ENCODE peak calls at places on chromosomes 3 and 15, in seven cellular contexts. L is hepatocyte, U is BE2C, A is ovary, Z is heart right ventricle, R is neuronal stem cell, G is pancreas. I is an unnamed sample. For H3K36me3, the result is how much of the 10 kb centered on the place peaks cover.

GRCh38 chr15:91271565-91272153 is 171.6 kb downstream of the SV2B start:
- DNase-seq in L (peak), U (peak), A (peak), Z (peak), R (peak), G (peak), I (no peak)

GRCh38 chr15:67331676-67332075 is 77.1 kb downstream of the IQCH start:
- DNase-seq in L (no peak), U (no peak), A (no peak), Z (peak), R (no peak), G (no peak), I (no peak)

GRCh38 chr15:33086500-33087141 is 107.9 kb downstream of the FMN1 start:
- DNase-seq in L (peak), U (no peak), A (no peak), Z (no peak), R (no peak), G (no peak), I (no peak)

GRCh38 chr3:197174927-197175326 is 123.5 kb downstream of the DLG1 start:
- DNase-seq in L (no peak), U (no peak), A (no peak), Z (no peak), R (no peak), G (no peak), I (no peak)

GRCh38 chr3:13078158-13078905 is 5.1 kb upstream of the IQSEC1 start:
- DNase-seq in L (no peak), U (no peak), A (no peak), Z (no peak), R (no peak), G (no peak), I (no peak)

GRCh38 chr3:100020876-100021644 is 93.2 kb downstream of the FILIP1L start:
- DNase-seq in L (no peak), U (no peak), A (peak), Z (no peak), R (no peak), G (no peak), I (no peak)

GRCh38 chr3:156727519-156728205 is 53.3 kb downstream of the TIPARP start:
- DNase-seq in L (no peak), U (no peak), A (no peak), Z (no peak), R (no peak), G (no peak), I (no peak)

GRCh38 chr3:156218353-156218744 is 98.0 kb downstream of the KCNAB1 start:
- DNase-seq in L (no peak), U (no peak), A (no peak), Z (no peak), R (no peak), G (no peak), I (no peak)

GRCh38 chr15:76636059-76636458 is 269.1 kb downstream of the SCAPER start:
- DNase-seq in L (no peak), U (no peak), A (no peak), Z (no peak), R (no peak), G (no peak), I (no peak)

GRCh38 chr3:121757087-121757811 is 7.7 kb upstream of the GOLGB1 start:
- DNase-seq in L (no peak), U (peak), A (no peak), Z (peak), R (no peak), G (no peak), I (no peak)

GRCh38 chr3:43998374-43998840 is 243.3 kb upstream of the TOPAZ1 start:
- DNase-seq in L (peak), U (no peak), A (no peak), Z (no peak), R (no peak), G (no peak), I (no peak)

GRCh38 chr3:182570934-182571594 is 222.2 kb upstream of the ATP11B start:
- DNase-seq in L (no peak), U (no peak), A (no peak), Z (no peak), R (no peak), G (no peak), I (no peak)

GRCh38 chr3:111952086-111952485 is 26.7 kb upstream of the ABHD10 start:
- DNase-seq in L (no peak), U (no peak), A (no peak), Z (no peak), R (no peak), G (no peak), I (no peak)

GRCh38 chr3:14227866-14228265 is 49.2 kb downstream of the LSM3 start:
- DNase-seq in L (peak), U (no peak), A (no peak), Z (no peak), R (no peak), G (no peak), I (no peak)

GRCh38 chr3:188683032-188683491 is 488.7 kb upstream of the TPRG1 start:
- DNase-seq in L (peak), U (no peak), A (no peak), Z (peak), R (no peak), G (no peak), I (peak)

GRCh38 chr3:107524214-107525100 is 1.7 kb downstream of the BBX start:
- DNase-seq in L (peak), U (peak), A (peak), Z (peak), R (peak), G (peak), I (peak)

GRCh38 chr15:91589360-91589759 is 264.1 kb upstream of the SLCO3A1 start:
- DNase-seq in L (no peak), U (no peak), A (no peak), Z (no peak), R (no peak), G (no peak), I (no peak)

GRCh38 chr3:151863611-151864010 is 9.8 kb upstream of the SUCNR1 start:
- DNase-seq in L (no peak), U (no peak), A (no peak), Z (no peak), R (no peak), G (no peak), I (no peak)

GRCh38 chr3:125043599-125044151 is 12.1 kb downstream of the HEG1 start:
- DNase-seq in L (no peak), U (no peak), A (peak), Z (peak), R (no peak), G (no peak), I (peak)

GRCh38 chr3:42165211-42165610 is 74.1 kb downstream of the TRAK1 start:
- DNase-seq in L (no peak), U (no peak), A (no peak), Z (no peak), R (no peak), G (no peak), I (no peak)

GRCh38 chr3:71784914-71785593 is at the start of gene PROK2:
- DNase-seq in L (peak), U (peak), A (no peak), Z (no peak), R (peak), G (no peak), I (no peak)

GRCh38 chr3:183298708-183299153 is 45.7 kb downstream of the B3GNT5 start:
- DNase-seq in L (peak), U (peak), A (no peak), Z (peak), R (no peak), G (peak), I (peak)

GRCh38 chr15:73051402-73051810 is 857 bp upstream of the NEO1 start:
- DNase-seq in L (no peak), U (no peak), A (peak), Z (no peak), R (peak), G (peak), I (peak)

GRCh38 chr3:139774570-139775302 is 97.0 kb upstream of the NMNAT3 start:
- DNase-seq in L (peak), U (peak), A (no peak), Z (peak), R (peak), G (peak), I (no peak)

GRCh38 chr3:168426196-168426595 is 330.5 kb upstream of the GOLIM4 start:
- DNase-seq in L (no peak), U (no peak), A (no peak), Z (no peak), R (no peak), G (no peak), I (no peak)

GRCh38 chr3:65438096-65438495 is 600.6 kb downstream of the MAGI1 start:
- DNase-seq in L (no peak), U (no peak), A (no peak), Z (no peak), R (no peak), G (no peak), I (no peak)
- H3K36me3 ChIP-seq in L (under half), U (under half), A (under half), Z (half or more), R (half or more), G (under half), I (under half)

GRCh38 chr15:22870865-22871264 is 32.4 kb downstream of the NIPA2 start:
- DNase-seq in L (no peak), U (no peak), A (no peak), Z (no peak), R (no peak), G (no peak), I (no peak)
- H3K36me3 ChIP-seq in L (under half), U (half or more), A (under half), Z (half or more), R (half or more), G (half or more), I (under half)

GRCh38 chr3:184354740-184355139 is 6.7 kb downstream of the CLCN2 start:
- DNase-seq in L (no peak), U (no peak), A (no peak), Z (no peak), R (no peak), G (no peak), I (no peak)
- H3K36me3 ChIP-seq in L (under half), U (under half), A (under half), Z (under half), R (half or more), G (under half), I (under half)

GRCh38 chr3:47411696-47412452 is 31.1 kb downstream of the PTPN23 start:
- DNase-seq in L (no peak), U (no peak), A (no peak), Z (no peak), R (no peak), G (peak), I (no peak)

GRCh38 chr3:47413751-47414150 is 32.9 kb downstream of the PTPN23 start:
- DNase-seq in L (no peak), U (no peak), A (no peak), Z (no peak), R (no peak), G (no peak), I (no peak)

GRCh38 chr3:47414161-47414564 is 33.3 kb downstream of the PTPN23 start:
- DNase-seq in L (no peak), U (no peak), A (no peak), Z (no peak), R (no peak), G (no peak), I (no peak)

GRCh38 chr3:47412453-47412756 is 31.6 kb downstream of the PTPN23 start:
- DNase-seq in L (no peak), U (no peak), A (no peak), Z (no peak), R (no peak), G (no peak), I (no peak)

DNA sequence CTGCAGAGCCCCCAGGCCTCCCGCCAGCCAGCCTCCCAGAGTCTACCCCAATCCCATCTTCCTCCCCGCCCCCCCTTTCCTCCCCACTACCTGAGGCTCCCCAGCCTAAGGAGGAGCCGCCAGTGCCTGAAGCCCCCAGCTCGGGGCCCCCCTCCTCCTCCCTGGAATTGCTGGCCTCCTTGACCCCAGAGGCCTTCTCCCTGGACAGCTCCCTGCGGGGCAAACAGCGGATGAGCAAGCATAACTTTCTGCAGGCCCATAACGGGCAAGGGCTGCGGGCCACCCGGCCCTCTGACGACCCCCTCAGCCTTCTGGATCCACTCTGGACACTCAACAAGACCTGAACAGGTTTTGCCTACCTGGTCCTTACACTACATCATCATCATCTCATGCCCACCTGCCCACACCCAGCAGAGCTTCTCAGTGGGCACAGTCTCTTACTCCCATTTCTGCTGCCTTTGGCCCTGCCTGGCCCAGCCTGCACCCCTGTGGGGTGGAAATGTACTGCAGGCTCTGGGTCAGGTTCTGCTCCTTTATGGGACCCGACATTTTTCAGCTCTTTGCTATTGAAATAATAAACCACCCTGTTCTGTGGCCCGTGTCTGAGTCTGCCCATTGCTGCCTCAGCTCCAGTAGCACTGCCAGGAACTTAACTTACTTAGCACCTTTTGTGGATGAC is 32.2 kb downstream of the PTPN23 start:
- DNase-seq in L (no peak), U (no peak), A (no peak), Z (no peak), R (no peak), G (no peak), I (no peak)
- H3K36me3 ChIP-seq in L (under half), U (under half), A (under half), Z (half or more), R (half or more), G (under half), I (under half)

GRCh38 chr3:53243165-53243564 is 12.7 kb downstream of the TKT start:
- DNase-seq in L (no peak), U (peak), A (no peak), Z (no peak), R (no peak), G (no peak), I (no peak)
- H3K36me3 ChIP-seq in L (under half), U (under half), A (under half), Z (under half), R (half or more), G (under half), I (under half)

GRCh38 chr3:148809835-148810234 is 17.8 kb upstream of the CPB1 start:
- DNase-seq in L (no peak), U (no peak), A (no peak), Z (no peak), R (no peak), G (no peak), I (no peak)
- H3K36me3 ChIP-seq in L (under half), U (under half), A (under half), Z (under half), R (under half), G (under half), I (under half)

GRCh38 chr15:31276596-31277298 is 49.9 kb upstream of the KLF13 start:
- DNase-seq in L (peak), U (peak), A (no peak), Z (peak), R (no peak), G (no peak), I (peak)

GRCh38 chr15:31277335-31278055 is 49.1 kb upstream of the KLF13 start:
- DNase-seq in L (peak), U (no peak), A (no peak), Z (no peak), R (no peak), G (no peak), I (no peak)

GRCh38 chr15:31274496-31275330 is 51.9 kb upstream of the KLF13 start:
- DNase-seq in L (peak), U (no peak), A (no peak), Z (peak), R (no peak), G (no peak), I (peak)

GRCh38 chr15:31273258-31273941 is 53.2 kb upstream of the KLF13 start:
- DNase-seq in L (peak), U (no peak), A (no peak), Z (peak), R (no peak), G (no peak), I (peak)

DNA sequence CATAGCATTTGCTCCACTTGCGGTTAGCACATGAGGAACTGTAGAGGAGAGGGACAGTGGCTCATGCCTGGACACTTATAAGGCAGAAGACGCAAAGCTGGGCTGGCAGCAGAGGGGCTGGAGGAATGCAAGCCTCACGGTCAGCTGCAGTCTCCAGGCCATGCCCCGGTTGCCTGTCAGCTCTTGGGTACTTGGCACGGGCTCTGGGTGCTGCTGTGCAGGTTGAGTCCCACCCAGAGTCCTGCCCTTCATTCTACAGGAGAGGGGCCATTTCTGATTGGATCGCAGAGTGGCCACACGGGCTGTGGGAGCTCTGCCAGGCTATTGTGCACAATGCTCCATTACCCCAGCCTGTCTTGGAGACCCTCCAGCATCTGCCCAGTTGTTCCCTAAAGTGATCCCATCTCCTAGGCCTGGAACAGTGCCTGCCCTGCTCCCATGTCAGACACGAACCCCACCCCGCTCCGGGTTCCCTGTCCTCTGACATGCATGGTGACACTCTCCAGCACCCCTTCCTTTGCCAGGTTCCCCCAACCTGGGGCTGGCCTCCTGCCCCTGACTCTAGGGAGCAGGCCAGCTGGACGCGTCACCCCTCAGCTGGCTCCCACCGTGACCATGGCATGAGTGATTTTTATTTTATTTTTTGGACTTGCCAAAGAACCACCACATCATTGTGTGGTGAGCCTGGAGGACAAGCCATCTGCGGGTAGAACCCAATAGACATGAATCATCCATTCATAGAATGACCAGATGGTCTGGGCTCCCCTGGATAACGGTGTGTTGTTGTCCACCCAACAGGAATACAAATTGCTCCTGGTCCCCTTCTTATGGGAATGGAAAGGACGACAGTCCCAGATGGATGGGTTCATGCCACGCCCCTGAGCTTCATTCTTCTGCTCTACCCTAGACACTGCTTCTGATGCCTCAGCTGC is 51.0 kb upstream of the KLF13 start:
- DNase-seq in L (no peak), U (no peak), A (no peak), Z (peak), R (no peak), G (no peak), I (no peak)
- H3K36me3 ChIP-seq in L (under half), U (under half), A (under half), Z (under half), R (under half), G (under half), I (under half)

DNA sequence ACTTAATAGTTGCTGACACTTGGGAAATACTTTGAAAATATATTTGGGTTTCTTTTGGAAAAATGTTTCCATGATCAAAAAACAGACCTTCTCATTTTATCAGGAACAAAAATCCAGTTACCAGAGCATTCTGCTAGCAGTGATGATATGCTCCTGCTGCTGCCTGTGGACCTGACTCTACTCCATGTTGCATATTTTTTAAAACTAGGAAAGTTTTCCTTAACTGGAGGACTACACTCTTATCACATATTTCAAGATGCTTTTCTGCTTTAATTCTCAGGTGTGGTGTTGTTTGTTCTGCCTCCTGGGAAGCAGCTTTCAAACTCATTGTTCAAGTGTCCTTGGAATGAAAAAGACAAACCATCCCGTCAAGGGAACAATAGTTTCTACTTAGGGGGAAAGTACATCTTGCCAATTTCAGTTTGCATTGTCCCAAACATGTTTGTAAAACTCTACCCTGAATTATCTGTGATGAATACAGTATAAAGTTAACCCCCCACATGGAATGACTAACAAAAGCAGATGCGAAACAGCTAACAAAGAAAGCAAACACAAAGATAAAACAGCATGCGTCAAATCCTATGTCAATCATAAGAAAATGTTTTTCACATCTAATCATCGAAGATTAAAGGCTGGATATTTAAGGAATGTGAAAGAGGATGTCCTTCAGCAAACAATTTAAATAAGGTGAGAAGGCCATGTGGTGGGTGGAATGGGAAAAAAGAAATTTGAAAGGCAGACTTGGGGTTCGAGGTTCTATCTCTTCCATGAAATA is 40.1 kb upstream of the PSMD6 start:
- DNase-seq in L (no peak), U (no peak), A (no peak), Z (no peak), R (no peak), G (no peak), I (no peak)
- H3K36me3 ChIP-seq in L (under half), U (under half), A (under half), Z (under half), R (under half), G (under half), I (under half)

I was measured in aorta.